ENCODE peak calls at places on chromosome 18, in ten cellular contexts. V is lower lobe of right lung; R is substantia nigra; Q is upper lobe of right lung; J is IMR-90; O is CD8-positive, alpha-beta T cell; I is OCI-LY7; A is H1; D is tibial artery; U is GM12878. P is an unnamed sample.

GRCh38 chr18:28281400-28281799 is 104.5 kb upstream of the CDH2 start:
- DNase-seq in V (no peak), R (no peak), Q (no peak), J (no peak), O (no peak), I (no peak), A (no peak), D (no peak), U (no peak), P (no peak)

GRCh38 chr18:43760010-43760409 is 482.7 kb upstream of the SYT4 start:
- DNase-seq in V (no peak), R (no peak), Q (no peak), J (no peak), O (no peak), I (no peak), A (no peak), D (no peak), U (no peak), P (no peak)

GRCh38 chr18:23718243-23718720 is 29.0 kb downstream of the LAMA3 start:
- DNase-seq in V (no peak), R (no peak), Q (no peak), J (peak; percentile 79), O (no peak), I (no peak), A (no peak), D (no peak), U (no peak), P (no peak)

GRCh38 chr18:24031916-24032315 is 17.4 kb downstream of the TTC39C start:
- DNase-seq in V (no peak), R (no peak), Q (no peak), J (no peak), O (no peak), I (no peak), A (no peak), D (no peak), U (no peak), P (no peak)

GRCh38 chr18:22547807-22548561 is 130.3 kb upstream of the CTAGE1 start:
- DNase-seq in V (no peak), R (no peak), Q (no peak), J (peak; percentile 53), O (no peak), I (no peak), A (no peak), D (no peak), U (no peak), P (no peak)

GRCh38 chr18:28005164-28005563 is 171.8 kb downstream of the CDH2 start:
- DNase-seq in V (no peak), R (no peak), Q (no peak), J (no peak), O (no peak), I (no peak), A (no peak), D (no peak), U (no peak), P (no peak)

GRCh38 chr18:23879544-23879943 is 135.0 kb upstream of the TTC39C start:
- DNase-seq in V (no peak), R (no peak), Q (no peak), J (no peak), O (no peak), I (no peak), A (no peak), D (no peak), U (no peak), P (no peak)

GRCh38 chr18:76493213-76494107 is 1.6 kb downstream of the ZNF516 start:
- DNase-seq in V (no peak), R (no peak), Q (no peak), J (peak; percentile 72), O (no peak), I (peak; percentile 34), A (no peak), D (peak; percentile 47), U (no peak), P (no peak)

DNA sequence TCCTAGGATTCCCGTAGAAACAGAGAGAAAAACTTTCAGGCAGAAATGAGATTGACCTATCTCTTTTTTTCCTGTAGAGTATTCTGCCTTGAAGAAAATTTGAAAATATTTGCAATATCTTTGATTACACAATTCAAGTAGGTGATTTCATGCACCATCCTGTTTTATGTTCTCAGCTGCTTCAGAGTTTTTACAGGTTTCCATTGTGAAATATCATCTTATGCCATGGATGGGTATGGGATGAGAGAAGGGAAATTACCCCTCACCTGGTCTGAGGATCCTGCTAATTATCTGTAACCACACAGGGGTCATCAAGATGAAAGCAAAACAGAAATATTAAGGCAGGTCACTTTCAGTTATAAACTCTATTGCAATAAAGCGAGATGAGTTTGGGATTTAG is 264.8 kb downstream of the TXNL1 start:
- DNase-seq in V (no peak), R (no peak), Q (no peak), J (no peak), O (no peak), I (no peak), A (no peak), D (no peak), U (no peak), P (no peak)
- H3K27ac ChIP-seq in V (no peak overlapping the region), R (no peak overlapping the region), Q (no peak overlapping the region), J (no peak overlapping the region), O (no peak overlapping the region), I (no peak overlapping the region), A (no peak overlapping the region), D (no peak overlapping the region), U (no peak overlapping the region), P (no peak overlapping the region)

DNA sequence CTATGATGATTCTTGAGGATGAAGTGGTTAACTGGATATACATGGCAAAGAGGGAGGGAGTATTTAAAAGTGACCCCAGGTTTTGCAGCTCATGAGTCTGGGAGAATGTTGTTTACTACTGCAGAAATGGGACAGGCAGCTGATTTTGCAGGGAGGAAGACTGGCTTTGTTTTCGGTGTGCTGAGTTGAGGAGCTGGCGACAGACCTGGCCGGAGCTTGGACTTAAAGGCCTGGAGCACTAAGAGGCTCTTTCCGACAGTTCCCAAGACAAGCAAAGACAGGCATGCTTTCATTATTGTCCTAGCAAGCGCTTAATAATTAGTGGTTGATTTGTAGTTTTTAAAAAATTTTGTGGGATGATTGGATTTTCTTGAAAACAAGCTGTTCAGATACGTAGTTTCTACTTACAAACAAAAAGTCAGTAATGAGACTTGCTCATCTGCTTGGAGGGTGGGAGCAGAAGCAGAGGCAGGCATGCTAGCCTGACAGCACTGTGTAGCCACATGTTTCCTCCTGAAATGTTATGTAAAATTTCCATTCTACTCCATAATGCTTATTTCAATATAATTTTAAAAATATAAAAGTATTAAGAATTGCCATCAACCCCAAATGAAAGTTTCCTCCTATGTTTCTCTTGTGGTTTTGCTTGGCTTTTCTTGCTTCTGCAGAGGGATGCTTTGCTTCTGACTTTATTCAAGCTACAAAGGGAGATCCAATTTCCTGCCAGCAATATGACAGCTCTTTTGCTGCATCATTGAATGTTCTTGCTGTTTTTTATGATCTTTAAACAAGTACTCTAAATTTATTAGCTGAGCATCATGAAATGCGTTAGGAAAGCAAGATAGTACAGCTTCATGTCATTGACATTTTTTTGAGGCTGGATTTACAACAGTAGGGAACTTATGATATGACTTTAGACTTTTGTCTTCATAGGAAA is 75.8 kb downstream of the PHLPP1 start:
- DNase-seq in V (no peak), R (peak; percentile 15), Q (no peak), J (peak; percentile 75), O (no peak), I (no peak), A (no peak), D (no peak), U (no peak), P (no peak)
- H3K27ac ChIP-seq in V (no peak overlapping the region), R (peak overlapping the region; percentile 57), Q (no peak overlapping the region), J (no peak overlapping the region), O (no peak overlapping the region), I (no peak overlapping the region), A (no peak overlapping the region), D (no peak overlapping the region), U (no peak overlapping the region), P (no peak overlapping the region)

GRCh38 chr18:31162419-31162793 is 250 bp downstream of the DSC1 start:
- DNase-seq in V (no peak), R (no peak), Q (no peak), J (no peak), O (no peak), I (no peak), A (no peak), D (no peak), U (no peak), P (no peak)

GRCh38 chr18:31155498-31155897 is 7.2 kb downstream of the DSC1 start:
- DNase-seq in V (no peak), R (no peak), Q (no peak), J (no peak), O (no peak), I (no peak), A (no peak), D (no peak), U (no peak), P (no peak)

GRCh38 chr18:31161757-31162418 is 768 bp downstream of the DSC1 start:
- DNase-seq in V (no peak), R (no peak), Q (no peak), J (no peak), O (no peak), I (no peak), A (no peak), D (no peak), U (no peak), P (no peak)

GRCh38 chr18:31154186-31154585 is 8.5 kb downstream of the DSC1 start:
- DNase-seq in V (no peak), R (no peak), Q (no peak), J (no peak), O (no peak), I (no peak), A (no peak), D (no peak), U (no peak), P (no peak)

DNA sequence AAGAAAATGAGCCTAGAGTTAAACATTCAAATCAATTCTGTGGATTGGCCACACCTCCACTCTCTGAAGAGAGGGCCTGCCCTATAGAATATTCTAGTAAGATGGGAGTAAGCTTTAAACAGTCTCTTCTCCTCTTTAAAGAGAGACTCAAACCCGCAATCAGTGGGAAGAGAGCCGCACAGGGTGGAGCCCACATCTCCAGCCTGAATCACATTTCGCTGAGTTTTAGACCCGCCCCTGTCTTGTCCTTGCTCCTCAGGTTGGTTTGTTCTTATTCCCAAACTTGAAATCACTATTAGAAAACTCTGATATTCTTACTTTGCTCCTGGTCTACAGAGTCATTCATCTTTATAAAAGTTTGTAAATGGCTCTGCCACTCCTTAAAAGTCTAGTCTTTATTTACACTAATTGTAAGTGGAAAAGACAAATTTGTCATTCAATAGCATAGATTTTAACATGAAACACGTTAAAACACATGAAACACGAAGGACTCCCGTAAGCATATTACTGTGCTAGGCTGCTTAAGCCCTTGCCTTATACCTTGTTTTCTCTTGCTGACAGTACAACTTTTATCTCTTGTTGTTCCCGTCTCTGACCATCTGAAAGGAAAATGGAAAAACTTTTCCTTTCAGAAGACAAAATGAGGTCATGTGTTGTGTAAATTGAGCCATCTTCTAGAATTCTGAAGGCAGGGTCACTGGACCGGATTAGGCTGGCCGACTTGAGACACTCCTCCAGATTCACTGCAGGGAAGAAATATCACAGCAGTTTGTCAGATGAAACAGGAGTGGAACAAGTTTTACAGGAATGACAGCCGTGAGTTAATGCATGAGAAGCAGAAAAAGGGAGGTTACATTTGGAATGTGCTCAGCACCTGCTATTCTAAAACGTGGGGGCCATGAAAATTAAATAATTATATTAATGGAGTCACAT is 5.6 kb downstream of the DSC1 start:
- DNase-seq in V (no peak), R (no peak), Q (no peak), J (no peak), O (no peak), I (no peak), A (no peak), D (no peak), U (no peak), P (no peak)
- H3K27ac ChIP-seq in V (no peak overlapping the region), R (no peak overlapping the region), Q (no peak overlapping the region), J (no peak overlapping the region), O (no peak overlapping the region), I (no peak overlapping the region), A (no peak overlapping the region), D (no peak overlapping the region), U (no peak overlapping the region), P (no peak overlapping the region)

DNA sequence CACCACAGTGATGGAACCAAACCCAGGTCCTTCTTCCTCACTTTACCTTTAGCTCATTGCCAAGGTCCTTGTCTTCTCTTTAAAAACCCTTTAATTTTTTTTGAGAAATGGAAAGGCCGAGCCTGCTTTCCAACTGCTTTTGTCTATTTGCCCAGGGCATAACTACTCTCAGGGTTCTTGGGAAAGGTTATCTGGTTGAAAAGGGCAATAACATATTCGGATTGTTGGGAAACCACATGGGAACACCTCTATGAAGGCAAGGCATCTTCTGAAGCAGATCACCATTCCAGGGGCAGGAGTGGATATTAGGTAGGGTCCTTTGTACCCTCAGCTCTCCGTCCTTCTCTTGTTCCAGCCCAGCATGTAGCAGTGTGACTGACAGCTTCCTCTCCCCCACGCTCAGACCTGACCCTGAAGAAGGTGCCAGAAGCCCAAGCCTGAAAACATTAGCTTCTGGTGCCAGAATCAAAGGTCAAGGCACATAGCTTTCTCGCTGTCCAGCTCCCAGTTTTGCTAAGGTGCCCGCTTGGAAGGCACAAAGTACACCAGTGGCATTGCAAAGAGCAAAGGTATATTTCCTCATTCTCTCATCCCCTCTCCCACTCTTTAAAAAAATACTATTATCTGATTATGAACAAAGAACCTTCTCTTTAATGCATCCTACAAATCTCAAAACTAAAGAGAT is 123.2 kb upstream of the LINC00305 start:
- DNase-seq in V (no peak), R (no peak), Q (no peak), J (no peak), O (no peak), I (no peak), A (no peak), D (no peak), U (no peak), P (no peak)
- H3K27ac ChIP-seq in V (no peak overlapping the region), R (no peak overlapping the region), Q (no peak overlapping the region), J (no peak overlapping the region), O (no peak overlapping the region), I (no peak overlapping the region), A (peak overlapping the region; percentile 70), D (no peak overlapping the region), U (no peak overlapping the region), P (no peak overlapping the region)

P was measured in upper lobe of left lung.